ENCODE peak calls at places on chromosomes 7 and 10, in four cellular contexts. One of them, this sample, is unnamed.

GRCh38 chr7:40372031-40372430 is 237.2 kb downstream of the SUGCT start:
- DNase-seq in ovary: no peak
- DNase-seq in RWPE1: no peak
- DNase-seq in NCI-H1417: no peak
- DNase-seq in this sample: no peak

GRCh38 chr7:97844036-97844435 is 28.2 kb downstream of the ASNS start:
- DNase-seq in ovary: no peak
- DNase-seq in RWPE1: peak
- DNase-seq in NCI-H1417: peak
- DNase-seq in this sample: no peak

GRCh38 chr7:142567676-142568075 is 181.6 kb upstream of the PRSS1 start:
- DNase-seq in ovary: no peak
- DNase-seq in NCI-H1417: no peak
- DNase-seq in RWPE1: no peak
- DNase-seq in this sample: no peak

GRCh38 chr7:76352193-76352592 is 6.6 kb downstream of the YWHAG start:
- DNase-seq in NCI-H1417: no peak
- DNase-seq in RWPE1: no peak
- DNase-seq in ovary: no peak
- DNase-seq in this sample: no peak

GRCh38 chr7:30692438-30692837 is 10.2 kb upstream of the CRHR2 start:
- DNase-seq in ovary: no peak
- DNase-seq in NCI-H1417: no peak
- DNase-seq in RWPE1: no peak
- DNase-seq in this sample: no peak

GRCh38 chr10:43888551-43888950 is 239.9 kb upstream of the ZNF32 start:
- DNase-seq in ovary: no peak
- DNase-seq in RWPE1: no peak
- DNase-seq in NCI-H1417: no peak
- DNase-seq in this sample: no peak

GRCh38 chr10:60828489-60828852 is 50.2 kb downstream of the CDK1 start:
- DNase-seq in ovary: no peak
- DNase-seq in NCI-H1417: no peak
- DNase-seq in RWPE1: no peak
- DNase-seq in this sample: peak

GRCh38 chr7:104149822-104150221 is 58.0 kb downstream of the ORC5 start:
- DNase-seq in NCI-H1417: peak
- DNase-seq in RWPE1: no peak
- DNase-seq in ovary: no peak
- DNase-seq in this sample: no peak

GRCh38 chr10:102998508-102998907 is 80.4 kb downstream of the CNNM2 start:
- DNase-seq in NCI-H1417: peak
- DNase-seq in RWPE1: no peak
- DNase-seq in ovary: no peak
- DNase-seq in this sample: no peak

GRCh38 chr10:5466451-5466996 is 32.8 kb downstream of the CALML5 start:
- DNase-seq in RWPE1: peak
- DNase-seq in NCI-H1417: peak
- DNase-seq in ovary: no peak
- DNase-seq in this sample: peak

This sample was measured in NCI-H526 treated with DMSO at 0.1 percent for 48 hours.